ENCODE peak calls at places on chromosomes 2 and 18, in nine cellular contexts. Z, A, U, W, E, K, J, V and D are unnamed samples.

GRCh38 chr2:10717630-10718029 is 3.8 kb upstream of the ATP6V1C2 start:
- DNase-seq in Z (no peak), A (no peak), U (no peak), W (peak), E (peak), K (no peak), J (no peak), V (no peak), D (no peak)

GRCh38 chr2:33123216-33123615 is 176.5 kb downstream of the LTBP1 start:
- DNase-seq in Z (no peak), A (no peak), U (no peak), W (no peak), E (no peak), K (no peak), J (no peak), V (no peak), D (no peak)

GRCh38 chr2:127220102-127220806 is at the start of gene CYP27C1:
- DNase-seq in Z (peak), A (no peak), U (no peak), W (no peak), E (peak), K (peak), J (peak), V (no peak), D (no peak)

GRCh38 chr2:238657132-238658053 is 190.5 kb upstream of the TWIST2 start:
- DNase-seq in Z (no peak), A (no peak), U (no peak), W (peak), E (no peak), K (peak), J (no peak), V (no peak), D (no peak)

GRCh38 chr2:100832885-100833284 is 12.9 kb downstream of the NPAS2 start:
- DNase-seq in Z (no peak), A (no peak), U (no peak), W (no peak), E (no peak), K (peak), J (no peak), V (no peak), D (no peak)

GRCh38 chr2:235229236-235229635 is 264.6 kb upstream of the AGAP1 start:
- DNase-seq in Z (no peak), A (no peak), U (no peak), W (no peak), E (no peak), K (no peak), J (no peak), V (no peak), D (no peak)

GRCh38 chr18:9434240-9434701 is 41.0 kb upstream of the RALBP1 start:
- DNase-seq in Z (no peak), A (no peak), U (no peak), W (no peak), E (no peak), K (peak), J (peak), V (no peak), D (peak)

GRCh38 chr18:9348079-9348671 is 13.6 kb downstream of the TWSG1 start:
- DNase-seq in Z (no peak), A (no peak), U (no peak), W (no peak), E (peak), K (no peak), J (no peak), V (no peak), D (peak)

GRCh38 chr2:134445981-134446380 is 192.1 kb downstream of the MGAT5 start:
- DNase-seq in Z (no peak), A (no peak), U (no peak), W (no peak), E (no peak), K (no peak), J (no peak), V (no peak), D (no peak)

GRCh38 chr2:200003444-200003843 is 48.1 kb downstream of the MAIP1 start:
- DNase-seq in Z (no peak), A (no peak), U (no peak), W (no peak), E (peak), K (no peak), J (no peak), V (no peak), D (no peak)

GRCh38 chr18:33700513-33700976 is 122.5 kb downstream of the ASXL3 start:
- DNase-seq in Z (no peak), A (no peak), U (no peak), W (no peak), E (no peak), K (no peak), J (no peak), V (no peak), D (peak)

GRCh38 chr2:1990151-1990589 is 245.9 kb upstream of the PXDN start:
- DNase-seq in Z (no peak), A (no peak), U (no peak), W (no peak), E (no peak), K (no peak), J (no peak), V (no peak), D (no peak)

GRCh38 chr2:221521261-221521845 is 50.8 kb downstream of the EPHA4 start:
- DNase-seq in Z (no peak), A (no peak), U (no peak), W (no peak), E (no peak), K (no peak), J (no peak), V (no peak), D (no peak)

GRCh38 chr2:178756843-178757242 is 50.4 kb downstream of the TTN start:
- DNase-seq in Z (no peak), A (no peak), U (no peak), W (peak), E (no peak), K (no peak), J (no peak), V (no peak), D (no peak)

GRCh38 chr18:76374330-76375281 is 120.4 kb downstream of the ZNF516 start:
- DNase-seq in Z (no peak), A (no peak), U (no peak), W (no peak), E (no peak), K (no peak), J (no peak), V (no peak), D (no peak)

GRCh38 chr2:99488999-99489757 is 639 bp downstream of the REV1 start:
- DNase-seq in Z (peak), A (peak), U (peak), W (no peak), E (peak), K (peak), J (peak), V (peak), D (peak)

GRCh38 chr2:84958135-84959044 is 12.6 kb upstream of the KCMF1 start:
- DNase-seq in Z (no peak), A (peak), U (peak), W (peak), E (peak), K (peak), J (peak), V (no peak), D (no peak)

GRCh38 chr2:232458661-232459418 is 2.9 kb downstream of the ALPI start:
- DNase-seq in Z (no peak), A (no peak), U (no peak), W (no peak), E (no peak), K (peak), J (no peak), V (no peak), D (no peak)

GRCh38 chr2:157840568-157841156 is 35.5 kb downstream of the ACVR1 start:
- DNase-seq in Z (no peak), A (peak), U (peak), W (no peak), E (peak), K (no peak), J (peak), V (no peak), D (no peak)

GRCh38 chr18:75844102-75844604 is 416.6 kb upstream of the SMIM21 start:
- DNase-seq in Z (no peak), A (no peak), U (no peak), W (no peak), E (no peak), K (peak), J (no peak), V (no peak), D (no peak)

GRCh38 chr2:108447947-108448677 is 894 bp upstream of the GCC2 start:
- DNase-seq in Z (no peak), A (peak), U (peak), W (no peak), E (no peak), K (no peak), J (no peak), V (no peak), D (no peak)

GRCh38 chr2:119431155-119431975 is at the start of gene TMEM37:
- DNase-seq in Z (peak), A (peak), U (peak), W (no peak), E (peak), K (peak), J (peak), V (peak), D (peak)

GRCh38 chr18:54127759-54128378 is 96.6 kb downstream of the MBD2 start:
- DNase-seq in Z (peak), A (peak), U (no peak), W (no peak), E (peak), K (peak), J (peak), V (peak), D (peak)

GRCh38 chr18:8816805-8817204 is 111.4 kb downstream of the MTCL1 start:
- DNase-seq in Z (no peak), A (no peak), U (no peak), W (peak), E (peak), K (no peak), J (no peak), V (no peak), D (no peak)

GRCh38 chr2:153195342-153195741 is 283.2 kb downstream of the RPRM start:
- DNase-seq in Z (no peak), A (no peak), U (no peak), W (no peak), E (no peak), K (no peak), J (no peak), V (no peak), D (no peak)

GRCh38 chr2:18623782-18624181 is 34.4 kb upstream of the NT5C1B start:
- DNase-seq in Z (no peak), A (no peak), U (no peak), W (no peak), E (peak), K (no peak), J (no peak), V (no peak), D (no peak)

GRCh38 chr18:67151366-67151765 is 365.2 kb downstream of the DSEL start:
- DNase-seq in Z (no peak), A (no peak), U (no peak), W (no peak), E (no peak), K (no peak), J (no peak), V (no peak), D (no peak)

GRCh38 chr2:150475479-150476212 is 11.8 kb downstream of the RND3 start:
- DNase-seq in Z (no peak), A (no peak), U (no peak), W (no peak), E (no peak), K (no peak), J (no peak), V (no peak), D (no peak)

GRCh38 chr18:79776674-79777073 is 21.1 kb upstream of the KCNG2 start:
- DNase-seq in Z (no peak), A (no peak), U (no peak), W (no peak), E (no peak), K (peak), J (no peak), V (no peak), D (no peak)

GRCh38 chr2:16623046-16623445 is 42.6 kb downstream of the CYRIA start:
- DNase-seq in Z (no peak), A (no peak), U (no peak), W (no peak), E (peak), K (no peak), J (no peak), V (no peak), D (no peak)

GRCh38 chr2:10486601-10487079 is 38.5 kb upstream of the ODC1 start:
- DNase-seq in Z (no peak), A (peak), U (peak), W (no peak), E (no peak), K (peak), J (no peak), V (no peak), D (no peak)

GRCh38 chr2:24809316-24810007 is 16.2 kb downstream of the CENPO start:
- DNase-seq in Z (no peak), A (peak), U (no peak), W (no peak), E (no peak), K (no peak), J (no peak), V (no peak), D (no peak)

GRCh38 chr2:228614741-228615140 is 433.3 kb upstream of the SPHKAP start:
- DNase-seq in Z (no peak), A (no peak), U (no peak), W (no peak), E (no peak), K (no peak), J (no peak), V (no peak), D (no peak)

GRCh38 chr2:62716768-62717167 is 11.3 kb downstream of the EHBP1 start:
- DNase-seq in Z (no peak), A (no peak), U (no peak), W (no peak), E (no peak), K (no peak), J (no peak), V (no peak), D (no peak)

GRCh38 chr2:62717503-62718081 is 12.1 kb downstream of the EHBP1 start:
- DNase-seq in Z (no peak), A (no peak), U (no peak), W (no peak), E (no peak), K (no peak), J (no peak), V (no peak), D (no peak)

GRCh38 chr2:62718225-62718822 is 12.8 kb downstream of the EHBP1 start:
- DNase-seq in Z (no peak), A (no peak), U (no peak), W (no peak), E (no peak), K (no peak), J (no peak), V (no peak), D (no peak)

GRCh38 chr2:62711832-62712494 is 6.5 kb downstream of the EHBP1 start:
- DNase-seq in Z (no peak), A (peak), U (no peak), W (no peak), E (no peak), K (no peak), J (no peak), V (no peak), D (no peak)

DNA sequence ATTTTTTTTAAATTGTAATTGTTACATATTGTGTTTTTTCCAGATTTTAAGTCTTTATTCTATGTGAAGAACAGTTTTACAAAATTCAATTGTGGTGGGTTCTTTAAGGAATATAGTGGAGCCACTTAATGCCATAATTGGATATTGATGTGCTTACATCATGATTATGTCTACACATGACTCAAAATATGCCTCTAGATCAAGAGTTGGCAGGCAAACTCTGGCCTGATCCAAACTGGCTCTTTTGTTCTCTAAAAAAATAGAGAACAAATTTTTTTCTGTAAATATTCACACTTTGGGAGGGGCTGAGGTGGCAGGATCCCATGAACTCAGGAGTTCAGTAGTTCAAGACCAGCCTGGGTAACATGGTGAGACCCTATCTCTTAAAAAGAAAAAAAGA is 8.3 kb downstream of the EHBP1 start:
- DNase-seq in Z (no peak), A (peak), U (no peak), W (no peak), E (peak), K (no peak), J (no peak), V (no peak), D (no peak)
- TF ChIP-seq CTCF in Z (no peak), A (no peak), U (no peak), W (no peak), E (no peak), K (no peak), J (no peak), V (no peak), D (no peak)

DNA sequence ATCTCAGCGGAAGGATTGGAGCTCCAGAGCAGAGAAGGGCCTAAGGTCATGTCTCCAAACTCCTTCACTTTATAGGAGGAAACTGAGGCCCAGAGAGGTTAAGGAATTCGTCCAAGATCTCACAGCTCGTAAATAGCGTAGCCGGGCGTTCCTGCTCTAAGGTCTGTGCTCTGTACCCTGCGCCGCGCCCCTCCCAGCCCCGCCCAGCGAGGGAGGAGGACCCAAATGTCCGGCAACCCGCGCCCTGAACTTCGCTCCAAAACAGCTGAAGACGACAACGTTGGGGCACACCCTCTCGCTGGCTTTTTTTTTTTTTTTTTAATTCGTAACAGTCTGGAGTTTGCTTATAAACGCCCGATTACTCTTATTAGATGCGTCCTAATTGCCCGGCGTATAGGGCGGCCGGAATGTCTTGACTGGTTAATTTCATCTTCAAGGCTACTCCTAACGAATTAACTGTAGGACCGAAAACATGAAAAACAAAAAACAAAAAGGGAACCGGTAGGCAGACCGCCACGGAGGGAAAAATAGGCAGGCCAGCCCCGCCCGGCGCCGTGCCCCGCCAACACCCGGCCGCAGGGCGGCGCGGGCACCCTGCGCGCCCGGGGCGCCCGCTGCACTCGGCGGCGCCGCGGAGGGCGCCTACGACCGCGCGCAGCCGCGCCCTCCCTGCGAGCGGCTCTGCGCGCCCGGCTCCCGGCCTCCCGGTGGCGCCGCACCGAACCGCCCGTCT is 928 bp upstream of the FOSL2 start:
- DNase-seq in Z (peak), A (peak), U (peak), W (peak), E (peak), K (peak), J (peak), V (peak), D (peak)
- TF ChIP-seq CTCF in Z (no peak), A (peak), U (no peak), W (no peak), E (no peak), K (no peak), J (no peak), V (no peak), D (peak)

DNA sequence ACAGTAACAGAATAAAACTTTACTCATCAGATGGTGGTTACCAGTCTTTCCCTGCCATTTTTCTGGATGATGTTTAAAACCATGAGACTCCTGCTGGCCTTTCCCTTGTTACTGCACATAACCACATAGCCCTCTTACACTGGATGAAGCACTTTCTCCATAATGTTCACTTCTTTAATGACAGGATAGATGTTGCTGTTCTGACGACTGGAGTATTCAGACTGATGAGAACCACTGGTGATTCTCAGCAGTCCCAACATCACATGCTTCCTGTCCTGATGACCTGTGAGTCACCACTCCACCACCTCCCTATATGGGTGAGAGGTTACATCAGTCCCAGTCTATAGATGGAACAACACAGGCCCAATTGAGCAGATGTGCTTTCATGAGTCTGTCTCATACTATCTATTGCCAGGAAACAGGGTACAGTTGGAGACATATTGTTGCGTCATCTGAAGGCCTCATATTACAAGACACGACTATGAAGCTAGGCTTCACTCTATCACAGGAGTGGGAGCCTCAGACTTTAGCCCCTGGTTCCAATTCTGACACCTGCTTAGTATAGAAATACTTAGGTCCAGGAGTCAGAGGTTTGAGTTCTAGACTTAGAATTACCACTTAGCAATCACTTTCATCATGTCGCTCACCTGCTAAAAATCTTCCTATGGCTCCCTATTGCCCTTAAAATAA is 145.7 kb upstream of the KLF7 start:
- DNase-seq in Z (peak), A (peak), U (peak), W (peak), E (peak), K (no peak), J (no peak), V (no peak), D (peak)
- TF ChIP-seq CTCF in Z (peak), A (no peak), U (no peak), W (peak), E (peak), K (peak), J (no peak), V (peak), D (peak)

DNA sequence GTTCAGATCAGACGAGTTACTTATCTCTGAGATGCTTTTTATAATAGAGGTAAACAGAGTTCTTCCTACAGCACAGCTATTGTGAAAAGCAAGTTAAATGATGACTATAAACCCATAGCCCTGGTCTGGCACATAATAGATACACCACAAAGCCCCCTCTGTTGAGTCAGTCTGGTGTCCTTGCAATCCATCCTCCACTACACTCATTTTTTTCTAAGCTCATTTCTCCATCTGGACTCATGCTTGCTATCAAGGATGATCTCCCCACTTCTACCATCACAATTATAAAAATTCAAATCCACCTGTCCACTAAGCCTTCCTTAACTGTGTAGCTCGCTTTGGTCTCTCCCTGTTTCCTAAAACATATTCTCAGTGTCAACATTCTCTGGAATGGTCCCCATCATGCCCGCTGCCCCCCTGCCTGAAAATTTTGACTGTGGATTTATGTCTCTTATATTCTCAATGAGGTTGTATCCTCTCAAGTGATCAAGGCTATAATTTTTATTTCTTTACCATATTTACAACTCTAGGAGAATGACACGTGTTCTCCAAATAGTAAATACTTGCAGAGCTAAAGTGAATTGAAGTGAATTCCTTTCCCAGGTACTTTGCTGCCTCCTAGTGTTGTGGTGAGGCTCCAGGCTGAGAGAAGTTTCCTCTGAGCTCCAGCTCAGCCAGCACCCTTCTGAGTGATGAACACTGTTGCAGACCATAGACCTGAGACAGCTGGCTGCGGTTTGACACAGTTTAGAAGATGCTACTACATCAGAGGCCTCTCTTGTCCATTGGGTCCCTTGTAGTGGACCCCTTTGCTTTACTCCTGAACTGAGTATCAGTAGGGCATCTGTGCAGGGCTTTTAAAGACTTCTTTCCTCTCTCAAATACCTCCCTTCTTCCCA is 108.7 kb downstream of the DPP10 start:
- DNase-seq in Z (peak), A (peak), U (peak), W (no peak), E (peak), K (peak), J (peak), V (peak), D (peak)
- TF ChIP-seq CTCF in Z (peak), A (peak), U (no peak), W (peak), E (peak), K (peak), J (no peak), V (peak), D (peak)